ENCODE peak calls at places on chromosomes 13 and 19, in seven cellular contexts. One of them, this sample, is unnamed.

GRCh38 chr19:18269336-18269735 is 4.9 kb downstream of the IQCN start:
- DNase-seq in PC-9: no peak
- DNase-seq in mucosa of gallbladder: no peak
- DNase-seq in fibroblast of pulmonary artery: no peak
- DNase-seq in C1 segment of cervical spinal cord: no peak
- DNase-seq in B cell: no peak
- DNase-seq in non-pigmented ciliary epithelial cell: no peak
- DNase-seq in this sample: no peak

GRCh38 chr13:36074659-36075058 is 56.5 kb downstream of the DCLK1 start:
- DNase-seq in non-pigmented ciliary epithelial cell: no peak
- DNase-seq in mucosa of gallbladder: no peak
- DNase-seq in C1 segment of cervical spinal cord: no peak
- DNase-seq in B cell: no peak
- DNase-seq in PC-9: no peak
- DNase-seq in fibroblast of pulmonary artery: peak
- DNase-seq in this sample: no peak

GRCh38 chr19:31387662-31388175 is 38.5 kb upstream of the TSHZ3 start:
- DNase-seq in fibroblast of pulmonary artery: no peak
- DNase-seq in C1 segment of cervical spinal cord: no peak
- DNase-seq in mucosa of gallbladder: no peak
- DNase-seq in PC-9: no peak
- DNase-seq in B cell: no peak
- DNase-seq in non-pigmented ciliary epithelial cell: no peak
- DNase-seq in this sample: no peak

GRCh38 chr19:2270157-2270571 is 11.8 kb downstream of the PEAK3 start:
- DNase-seq in B cell: no peak
- DNase-seq in PC-9: no peak
- DNase-seq in mucosa of gallbladder: no peak
- DNase-seq in fibroblast of pulmonary artery: no peak
- DNase-seq in non-pigmented ciliary epithelial cell: no peak
- DNase-seq in C1 segment of cervical spinal cord: no peak
- DNase-seq in this sample: no peak

GRCh38 chr13:97391201-97391600 is 42.8 kb upstream of the RAP2A start:
- DNase-seq in PC-9: no peak
- DNase-seq in non-pigmented ciliary epithelial cell: no peak
- DNase-seq in mucosa of gallbladder: no peak
- DNase-seq in C1 segment of cervical spinal cord: no peak
- DNase-seq in B cell: no peak
- DNase-seq in fibroblast of pulmonary artery: peak
- DNase-seq in this sample: no peak

GRCh38 chr19:9793051-9793591 is 24.6 kb upstream of the ZNF846 start:
- DNase-seq in C1 segment of cervical spinal cord: no peak
- DNase-seq in non-pigmented ciliary epithelial cell: no peak
- DNase-seq in fibroblast of pulmonary artery: peak
- DNase-seq in B cell: peak
- DNase-seq in mucosa of gallbladder: peak
- DNase-seq in PC-9: no peak
- DNase-seq in this sample: no peak

GRCh38 chr13:89627991-89628390 is 1719.5 kb upstream of the MIR17HG start:
- DNase-seq in mucosa of gallbladder: no peak
- DNase-seq in C1 segment of cervical spinal cord: no peak
- DNase-seq in fibroblast of pulmonary artery: no peak
- DNase-seq in non-pigmented ciliary epithelial cell: peak
- DNase-seq in PC-9: no peak
- DNase-seq in B cell: no peak
- DNase-seq in this sample: no peak

GRCh38 chr13:75226092-75226491 is 255.9 kb downstream of the TBC1D4 start:
- DNase-seq in B cell: no peak
- DNase-seq in PC-9: no peak
- DNase-seq in C1 segment of cervical spinal cord: no peak
- DNase-seq in mucosa of gallbladder: no peak
- DNase-seq in fibroblast of pulmonary artery: no peak
- DNase-seq in non-pigmented ciliary epithelial cell: no peak
- DNase-seq in this sample: no peak

GRCh38 chr13:38376551-38376950 is 26.9 kb downstream of the UFM1 start:
- DNase-seq in C1 segment of cervical spinal cord: no peak
- DNase-seq in PC-9: no peak
- DNase-seq in fibroblast of pulmonary artery: no peak
- DNase-seq in non-pigmented ciliary epithelial cell: no peak
- DNase-seq in B cell: no peak
- DNase-seq in mucosa of gallbladder: no peak
- DNase-seq in this sample: no peak

GRCh38 chr19:5832049-5832448 is 7.5 kb downstream of the FUT6 start:
- DNase-seq in PC-9: no peak
- DNase-seq in fibroblast of pulmonary artery: no peak
- DNase-seq in mucosa of gallbladder: no peak
- DNase-seq in B cell: no peak
- DNase-seq in non-pigmented ciliary epithelial cell: no peak
- DNase-seq in C1 segment of cervical spinal cord: no peak
- DNase-seq in this sample: no peak

GRCh38 chr13:47190696-47191095 is 293.8 kb upstream of the HTR2A start:
- DNase-seq in fibroblast of pulmonary artery: no peak
- DNase-seq in PC-9: no peak
- DNase-seq in non-pigmented ciliary epithelial cell: no peak
- DNase-seq in C1 segment of cervical spinal cord: no peak
- DNase-seq in mucosa of gallbladder: no peak
- DNase-seq in B cell: no peak
- DNase-seq in this sample: no peak

GRCh38 chr19:32322541-32322940 is 22.9 kb upstream of the ZNF507 start:
- DNase-seq in B cell: no peak
- DNase-seq in C1 segment of cervical spinal cord: no peak
- DNase-seq in fibroblast of pulmonary artery: no peak
- DNase-seq in PC-9: peak
- DNase-seq in mucosa of gallbladder: no peak
- DNase-seq in non-pigmented ciliary epithelial cell: no peak
- DNase-seq in this sample: no peak

This sample was measured in SK-N-MC.